ENCODE peak calls at places on chromosomes 3 and 15, in nine cellular contexts. C, B, F, K, W, S, E, U and Q are unnamed samples.
A peak's percentile ranks its signal among the peaks of the same experiment; 100 is the strongest.

GRCh38 chr3:138600341-138600740 is 6.3 kb upstream of the CEP70 start:
- DNase-seq in C (no peak), B (no peak), F (no peak), K (no peak), W (no peak), S (no peak), E (no peak), U (no peak), Q (no peak)

GRCh38 chr3:119841808-119842471 is 60.0 kb downstream of the NR1I2 start:
- DNase-seq in C (no peak), B (no peak), F (no peak), K (peak; percentile 29), W (no peak), S (no peak), E (no peak), U (no peak), Q (no peak)

GRCh38 chr3:32508731-32509130 is 6.1 kb upstream of the CMTM6 start:
- DNase-seq in C (no peak), B (no peak), F (no peak), K (peak; percentile 37), W (no peak), S (no peak), E (no peak), U (no peak), Q (no peak)

GRCh38 chr15:47737424-47737823 is 20.1 kb downstream of the SEMA6D start:
- DNase-seq in C (no peak), B (no peak), F (no peak), K (peak; percentile 44), W (no peak), S (no peak), E (no peak), U (no peak), Q (no peak)

GRCh38 chr15:77387355-77388105 is 32.4 kb downstream of the PEAK1 start:
- DNase-seq in C (no peak), B (no peak), F (no peak), K (peak; percentile 16), W (no peak), S (no peak), E (no peak), U (no peak), Q (no peak)

GRCh38 chr3:31137718-31138465 is 243.4 kb upstream of the GADL1 start:
- DNase-seq in C (no peak), B (no peak), F (no peak), K (no peak), W (no peak), S (no peak), E (no peak), U (no peak), Q (no peak)

GRCh38 chr3:27681249-27681748 is 40.8 kb downstream of the EOMES start:
- DNase-seq in C (peak; percentile 79), B (peak; percentile 74), F (no peak), K (peak; percentile 83), W (no peak), S (peak; percentile 14), E (peak; percentile 28), U (peak; percentile 20), Q (peak; percentile 35)

GRCh38 chr3:129840707-129841360 is 52.7 kb downstream of the TMCC1 start:
- DNase-seq in C (no peak), B (no peak), F (no peak), K (no peak), W (no peak), S (no peak), E (no peak), U (no peak), Q (no peak)

DNA sequence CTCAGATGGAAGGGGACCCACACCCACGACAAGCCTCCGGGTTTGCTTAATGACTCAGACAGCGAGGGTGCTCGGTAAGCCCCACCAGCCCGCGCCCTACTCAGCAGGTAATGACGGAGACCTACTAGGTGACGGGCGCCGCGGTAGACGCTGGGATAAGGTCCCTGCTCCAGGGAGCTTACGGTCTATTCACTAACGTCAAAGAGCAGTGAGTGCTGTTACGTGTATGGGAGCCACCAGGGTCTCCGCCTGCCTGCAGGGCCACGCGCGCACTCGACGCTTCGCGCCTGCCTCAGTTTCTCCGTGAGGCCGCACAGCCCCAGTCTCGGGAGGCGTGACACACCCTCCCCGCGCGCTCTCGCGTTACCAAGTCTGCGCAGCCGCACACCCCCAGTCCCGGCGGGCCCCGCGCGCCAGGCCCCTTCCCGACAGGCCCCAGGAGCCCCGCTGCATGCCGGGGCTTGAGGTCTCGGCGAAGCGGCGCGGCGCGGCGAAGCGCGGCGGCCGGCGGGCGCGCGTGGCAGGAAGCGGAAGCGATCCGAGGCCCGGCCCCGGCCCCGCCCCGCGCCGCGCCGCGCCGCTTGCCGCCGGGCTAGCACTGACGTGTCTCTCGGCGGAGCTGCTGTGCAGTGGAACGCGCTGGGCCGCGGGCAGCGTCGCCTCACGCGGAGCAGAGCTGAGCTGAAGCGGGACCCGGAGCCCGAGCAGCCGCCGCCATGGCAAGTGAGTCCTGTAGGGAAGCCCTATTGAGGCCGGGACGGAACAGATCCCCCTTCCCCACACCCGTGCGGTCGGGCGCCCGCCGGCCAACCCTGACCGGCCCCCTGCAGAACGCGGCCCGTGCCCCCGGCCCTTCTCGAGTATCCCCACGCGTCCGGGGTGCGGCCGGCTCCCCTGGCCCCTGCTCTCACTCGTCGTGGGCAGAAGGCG is at the start of gene SEC61A1:
- DNase-seq in C (peak; percentile 95), B (peak; percentile 86), F (peak; percentile 92), K (peak; percentile 92), W (peak; percentile 97), S (peak; percentile 96), E (peak; percentile 94), U (peak; percentile 86), Q (peak; percentile 93)
- TF ChIP-seq POLR2A in C (peak; percentile 75), B (peak; percentile 91), F (peak; percentile 82), K (peak; percentile 98), W (peak; percentile 42), S (peak; percentile 94), E (peak; percentile 82), U (peak; percentile 70), Q (peak; percentile 94)

GRCh38 chr15:88620995-88621772 is at the start of gene AEN:
- DNase-seq in C (peak; percentile 98), B (peak; percentile 92), F (peak; percentile 93), K (peak; percentile 95), W (peak; percentile 96), S (peak; percentile 93), E (peak; percentile 99), U (peak; percentile 91), Q (peak; percentile 74)
- TF ChIP-seq POLR2A in C (peak; percentile 72), B (peak; percentile 81), F (peak; percentile 51), K (peak; percentile 84), W (peak; percentile 37), S (peak; percentile 81), E (peak; percentile 77), U (peak; percentile 50), Q (peak; percentile 52)

DNA sequence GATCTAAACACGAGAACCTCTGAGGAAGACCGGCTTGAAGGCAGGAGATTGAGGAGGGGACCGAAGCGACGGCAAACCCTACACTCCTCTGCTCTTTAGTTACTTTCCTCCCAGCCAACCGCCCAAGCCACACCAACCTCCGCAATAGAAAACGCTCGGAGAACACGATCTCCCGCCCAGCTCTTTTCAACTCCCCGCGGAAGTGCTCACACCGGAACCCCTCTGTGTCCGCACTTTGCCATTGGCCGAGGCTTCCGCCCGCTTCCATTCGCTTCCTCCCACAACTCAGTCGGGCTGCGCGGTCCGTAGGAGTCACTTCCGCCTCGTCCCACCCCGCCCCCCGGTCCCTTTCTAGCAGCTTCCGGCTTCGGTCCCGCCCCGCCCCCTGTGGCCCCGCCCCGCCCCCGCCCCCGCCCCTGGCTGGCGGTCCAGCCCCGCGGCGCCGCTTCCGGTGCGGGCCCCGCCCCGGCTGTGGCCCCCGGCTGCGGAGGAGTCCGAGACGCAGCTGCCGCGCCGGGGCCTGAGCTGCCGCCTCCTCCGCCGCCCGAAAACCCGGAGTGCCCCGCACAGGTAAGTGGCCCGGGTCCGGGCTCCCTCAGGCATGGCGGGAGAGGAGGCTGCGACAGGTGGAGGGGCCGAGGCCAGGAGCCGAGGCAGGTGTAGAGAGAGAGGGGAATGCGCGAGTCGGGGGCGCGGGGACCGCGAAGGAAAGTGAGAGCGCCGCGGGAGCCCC is at the start of gene ARID3B:
- DNase-seq in C (peak; percentile 94), B (peak; percentile 94), F (peak; percentile 98), K (peak; percentile 98), W (peak; percentile 95), S (peak; percentile 80), E (peak; percentile 96), U (peak; percentile 95), Q (peak; percentile 83)
- TF ChIP-seq POLR2A in C (peak; percentile 89), B (peak; percentile 68), F (peak; percentile 34), K (peak; percentile 95), W (no peak), S (peak; percentile 93), E (peak; percentile 98), U (peak; percentile 26), Q (peak; percentile 64)

GRCh38 chr3:72214065-72215048 is 429.4 kb upstream of the PROK2 start:
- DNase-seq in C (no peak), B (no peak), F (no peak), K (no peak), W (no peak), S (no peak), E (no peak), U (no peak), Q (no peak)

GRCh38 chr3:72213296-72214064 is 428.5 kb upstream of the PROK2 start:
- DNase-seq in C (peak; percentile 64), B (no peak), F (no peak), K (no peak), W (no peak), S (no peak), E (no peak), U (no peak), Q (no peak)

GRCh38 chr3:72205297-72205696 is 420.3 kb upstream of the PROK2 start:
- DNase-seq in C (no peak), B (no peak), F (no peak), K (no peak), W (no peak), S (no peak), E (no peak), U (no peak), Q (no peak)

GRCh38 chr3:72212396-72212795 is 427.4 kb upstream of the PROK2 start:
- DNase-seq in C (no peak), B (no peak), F (no peak), K (no peak), W (no peak), S (no peak), E (no peak), U (no peak), Q (no peak)

DNA sequence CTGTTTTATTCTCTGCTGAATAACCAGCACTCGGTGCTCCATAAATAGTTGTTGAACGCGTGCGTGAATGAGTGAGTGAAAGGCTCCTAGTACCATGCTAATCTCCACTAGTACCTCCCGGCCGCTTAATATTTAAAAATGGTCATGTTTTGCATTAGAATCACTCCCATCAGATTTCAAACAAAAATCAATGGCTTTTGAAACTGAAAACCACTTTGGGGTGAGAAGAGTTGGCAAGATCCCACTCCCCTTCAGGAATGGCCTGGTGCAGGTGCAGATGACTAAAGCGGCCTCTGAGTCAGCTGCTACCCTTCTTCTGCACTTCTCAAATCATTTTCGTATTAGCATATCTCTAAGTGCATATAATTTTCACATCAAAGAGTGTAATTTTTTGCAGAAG is 425.3 kb upstream of the PROK2 start:
- DNase-seq in C (no peak), B (no peak), F (no peak), K (no peak), W (no peak), S (no peak), E (no peak), U (no peak), Q (no peak)
- TF ChIP-seq POLR2A in C (no peak), B (no peak), F (no peak), K (no peak), W (no peak), S (no peak), E (no peak), U (no peak), Q (no peak)

GRCh38 chr3:191328963-191329653 is at the start of gene CCDC50:
- DNase-seq in C (peak; percentile 78), B (peak; percentile 77), F (peak; percentile 85), K (peak; percentile 72), W (peak; percentile 89), S (peak; percentile 69), E (peak; percentile 79), U (peak; percentile 72), Q (peak; percentile 74)
- TF ChIP-seq POLR2A in C (peak; percentile 64), B (peak; percentile 73), F (peak; percentile 71), K (no peak), W (peak; percentile 55), S (peak; percentile 71), E (peak; percentile 65), U (peak; percentile 47), Q (no peak)